ENCODE peak calls at places on chromosomes 11 and 22, in seven cellular contexts. W is AG04450, S is NB4, C is fibroblast of the aortic adventitia, M is HL-60, J is right lobe of liver, R is hepatocyte. O is an unnamed sample.

GRCh38 chr22:21025266-21025665 is 7.1 kb downstream of the SLC7A4 start:
- DNase-seq in W (no peak), S (no peak), C (no peak), M (no peak), J (no peak), R (no peak), O (no peak)

GRCh38 chr11:24755260-24755839 is 258.5 kb downstream of the LUZP2 start:
- DNase-seq in W (no peak), S (no peak), C (no peak), M (no peak), J (no peak), R (no peak), O (no peak)

GRCh38 chr11:35553831-35554230 is 28.4 kb upstream of the PAMR1 start:
- DNase-seq in W (peak), S (no peak), C (peak), M (no peak), J (no peak), R (no peak), O (peak)

GRCh38 chr22:24325105-24325757 is 54.6 kb downstream of the SPECC1L start:
- DNase-seq in W (peak), S (peak), C (peak), M (peak), J (no peak), R (peak), O (peak)

GRCh38 chr22:40531951-40532900 is 104.3 kb downstream of the MRTFA start:
- DNase-seq in W (no peak), S (no peak), C (no peak), M (no peak), J (no peak), R (no peak), O (no peak)

GRCh38 chr11:103898065-103898464 is 138.4 kb upstream of the DDI1 start:
- DNase-seq in W (no peak), S (no peak), C (no peak), M (no peak), J (no peak), R (no peak), O (no peak)

GRCh38 chr11:8033312-8033715 is 46.2 kb downstream of the EIF3F start:
- DNase-seq in W (peak), S (peak), C (peak), M (no peak), J (peak), R (peak), O (peak)

GRCh38 chr11:22449441-22449840 is 111.3 kb downstream of the SLC17A6 start:
- DNase-seq in W (no peak), S (no peak), C (peak), M (no peak), J (no peak), R (no peak), O (peak)

GRCh38 chr22:49087716-49088660 is 739.7 kb downstream of the BRD1 start:
- DNase-seq in W (no peak), S (no peak), C (no peak), M (no peak), J (no peak), R (no peak), O (no peak)

GRCh38 chr11:7688238-7688826 is 15.0 kb upstream of the CYB5R2 start:
- DNase-seq in W (no peak), S (peak), C (peak), M (peak), J (no peak), R (peak), O (no peak)

GRCh38 chr11:3221408-3222002 is 2.9 kb upstream of the MRGPRG start:
- DNase-seq in W (no peak), S (no peak), C (peak), M (no peak), J (no peak), R (no peak), O (no peak)

GRCh38 chr11:75280770-75281468 is 40.3 kb downstream of the TPBGL start:
- DNase-seq in W (no peak), S (no peak), C (no peak), M (no peak), J (no peak), R (no peak), O (no peak)

GRCh38 chr11:102940714-102941588 is 14.6 kb downstream of the MMP13 start:
- DNase-seq in W (peak), S (peak), C (peak), M (peak), J (no peak), R (peak), O (peak)

GRCh38 chr11:235998-236773 is at the start of gene SIRT3:
- DNase-seq in W (peak), S (peak), C (peak), M (peak), J (peak), R (peak), O (peak)
- TF ChIP-seq CTCF in W (no peak), S (no peak), C (peak), M (no peak), J (peak), R (no peak), O (no peak)

DNA sequence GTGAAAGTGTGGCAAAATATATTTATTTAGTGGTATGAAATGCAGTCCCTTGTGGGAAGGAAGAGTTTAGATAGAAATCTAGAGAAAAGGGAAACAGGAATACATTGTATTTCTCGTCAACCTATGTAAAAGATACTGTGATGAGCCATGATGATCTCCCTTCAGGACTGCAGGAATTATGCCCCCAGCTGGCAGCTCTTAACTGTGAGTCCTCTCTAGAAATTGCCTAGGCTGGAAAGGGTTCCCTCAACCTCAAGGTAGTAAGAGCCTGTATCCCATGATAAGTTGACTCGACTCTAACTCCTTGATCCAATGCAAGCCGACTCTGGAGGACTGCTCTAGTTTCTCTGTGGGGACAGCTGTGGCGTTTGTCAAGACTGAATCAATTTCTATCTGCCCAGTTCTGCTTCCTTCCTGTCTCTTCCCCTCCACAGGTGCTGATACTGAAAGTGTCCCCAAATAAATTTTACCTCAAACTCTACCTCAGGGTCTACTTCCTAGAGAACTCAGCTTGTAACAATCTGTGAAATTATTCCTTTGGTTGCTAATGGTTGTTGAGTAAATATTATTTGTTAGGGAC is 897.3 kb downstream of the METTL15 start:
- DNase-seq in W (no peak), S (peak), C (no peak), M (no peak), J (no peak), R (no peak), O (no peak)
- TF ChIP-seq CTCF in W (no peak), S (no peak), C (no peak), M (no peak), J (no peak), R (no peak), O (no peak)

GRCh38 chr11:77073328-77074001 is 6.7 kb downstream of the CAPN5 start:
- DNase-seq in W (peak), S (peak), C (peak), M (no peak), J (peak), R (peak), O (peak)
- TF ChIP-seq CTCF in W (peak), S (no peak), C (peak), M (no peak), J (no peak), R (peak), O (peak)

DNA sequence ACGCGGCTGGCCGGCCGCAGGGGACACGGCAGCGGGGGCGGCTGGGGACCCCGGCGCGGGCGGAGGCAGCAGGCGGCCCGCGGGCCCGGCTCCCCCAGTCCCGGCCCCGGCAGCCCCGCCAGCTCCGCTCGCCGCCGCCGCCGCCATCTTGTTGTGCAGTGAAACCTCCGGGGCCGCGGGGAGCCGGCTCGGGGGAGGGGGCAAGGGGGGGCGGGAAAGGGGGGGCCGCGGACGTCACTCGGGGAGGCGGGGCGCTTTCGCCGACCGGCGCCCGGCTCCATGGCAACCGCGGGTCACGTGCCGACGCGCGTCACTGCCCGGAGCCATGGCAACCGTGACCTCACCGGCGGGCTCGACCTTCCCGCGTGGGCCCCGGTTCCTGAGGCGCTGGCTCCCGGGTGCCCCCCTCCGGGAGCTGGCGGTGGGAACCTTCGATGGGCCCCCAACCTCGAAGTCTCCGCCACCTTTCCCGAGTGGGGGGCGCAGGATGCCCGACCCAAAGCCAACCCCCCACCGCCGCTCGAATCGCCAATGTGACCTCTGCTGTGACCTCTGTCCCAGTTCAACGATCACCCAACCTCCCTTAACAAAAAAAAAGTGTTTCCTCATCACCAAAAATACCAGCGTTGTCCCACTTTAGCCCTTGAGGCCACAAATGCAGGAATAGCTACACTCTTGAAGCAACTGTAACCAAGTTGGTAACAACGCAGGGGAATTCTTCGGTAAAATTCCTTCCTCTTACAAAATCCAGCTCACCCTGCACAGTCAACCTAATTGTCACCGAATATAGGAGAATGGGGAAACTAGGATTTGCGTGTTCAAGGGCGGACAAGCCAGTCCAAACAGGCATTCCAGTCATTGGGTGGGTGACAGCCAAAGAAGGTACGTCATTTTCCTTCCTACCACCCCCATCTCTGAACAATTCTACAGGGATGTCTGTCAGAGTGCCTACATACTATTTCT is at the start of gene SIK3:
- DNase-seq in W (peak), S (peak), C (peak), M (peak), J (peak), R (peak), O (peak)
- TF ChIP-seq CTCF in W (peak), S (peak), C (peak), M (no peak), J (peak), R (peak), O (no peak)

GRCh38 chr11:18761741-18762140 is 29.9 kb downstream of the PTPN5 start:
- DNase-seq in W (no peak), S (no peak), C (no peak), M (no peak), J (no peak), R (no peak), O (no peak)
- TF ChIP-seq CTCF in W (no peak), S (no peak), C (no peak), M (no peak), J (no peak), R (no peak), O (no peak)

GRCh38 chr22:45206233-45206632 is 34.5 kb downstream of the KIAA0930 start:
- DNase-seq in W (no peak), S (no peak), C (no peak), M (no peak), J (no peak), R (no peak), O (no peak)
- TF ChIP-seq CTCF in W (no peak), S (no peak), C (no peak), M (no peak), J (no peak), R (no peak), O (no peak)

GRCh38 chr22:46706060-46706459 is 32.0 kb downstream of the CERK start:
- DNase-seq in W (no peak), S (no peak), C (no peak), M (no peak), J (no peak), R (no peak), O (no peak)
- TF ChIP-seq CTCF in W (no peak), S (no peak), C (no peak), M (no peak), J (no peak), R (no peak), O (no peak)

DNA sequence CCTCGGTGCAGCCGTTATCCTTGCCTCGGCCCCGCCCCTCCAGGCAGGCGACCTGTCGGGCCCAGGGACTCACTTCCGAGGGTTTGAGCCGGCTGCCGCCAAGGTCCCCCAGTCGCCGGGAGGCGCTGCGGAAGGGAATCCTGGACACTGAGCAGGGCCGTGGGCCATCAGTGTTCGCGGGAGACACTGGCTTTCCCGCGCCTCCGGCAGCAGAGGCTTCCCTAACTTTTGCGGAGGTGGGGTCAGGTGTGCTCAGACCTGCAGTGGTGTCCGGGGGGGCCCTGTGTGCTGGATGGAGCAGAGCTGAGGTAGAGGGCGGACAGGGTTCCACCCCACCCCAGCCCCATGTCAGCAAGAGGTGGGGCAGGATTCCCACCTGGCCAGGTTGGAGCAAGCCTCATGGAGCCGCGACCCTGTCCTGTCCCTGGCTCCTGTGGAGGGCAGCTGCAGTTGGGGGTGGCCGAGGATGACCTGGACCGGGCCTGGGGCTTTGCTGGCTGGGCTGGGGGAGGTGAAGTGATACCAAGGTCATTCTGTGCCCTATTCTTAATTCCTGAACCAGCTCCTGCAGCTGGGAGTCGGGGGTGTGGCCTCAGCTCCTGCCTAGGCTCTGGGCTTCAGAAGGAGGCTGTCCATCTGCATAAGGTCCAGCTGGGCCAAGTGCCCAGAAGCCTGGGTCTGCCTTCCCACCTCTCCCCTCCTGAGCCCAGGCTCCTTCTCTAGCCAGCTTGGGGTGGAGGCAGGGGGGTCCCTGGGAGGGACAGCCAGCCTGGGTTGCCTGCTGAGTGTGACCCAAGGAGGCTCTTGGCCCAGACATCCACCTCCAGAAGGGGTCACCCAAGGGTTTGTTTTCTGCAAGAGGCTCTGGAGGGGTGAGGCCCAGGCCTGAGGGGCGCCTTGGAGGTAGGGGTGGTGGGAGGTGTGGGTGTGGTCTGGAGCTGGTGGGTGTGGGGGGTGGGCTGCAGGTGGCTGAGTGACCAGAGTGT is 8.4 kb downstream of the TSPAN4 start:
- DNase-seq in W (no peak), S (no peak), C (peak), M (no peak), J (no peak), R (no peak), O (no peak)
- TF ChIP-seq CTCF in W (peak), S (no peak), C (no peak), M (no peak), J (no peak), R (peak), O (no peak)

GRCh38 chr11:9896902-9897301 is 233.0 kb downstream of the SWAP70 start:
- DNase-seq in W (no peak), S (no peak), C (no peak), M (no peak), J (no peak), R (no peak), O (no peak)

GRCh38 chr11:9887492-9887891 is 223.6 kb downstream of the SWAP70 start:
- DNase-seq in W (no peak), S (no peak), C (peak), M (no peak), J (no peak), R (no peak), O (no peak)

GRCh38 chr11:9895016-9895415 is 231.1 kb downstream of the SWAP70 start:
- DNase-seq in W (no peak), S (no peak), C (no peak), M (no peak), J (no peak), R (no peak), O (peak)

GRCh38 chr11:9888938-9889337 is 225.1 kb downstream of the SWAP70 start:
- DNase-seq in W (no peak), S (no peak), C (no peak), M (no peak), J (no peak), R (no peak), O (no peak)

GRCh38 chr11:9893474-9893873 is 229.6 kb downstream of the SWAP70 start:
- DNase-seq in W (no peak), S (no peak), C (no peak), M (no peak), J (no peak), R (no peak), O (no peak)
- TF ChIP-seq CTCF in W (no peak), S (no peak), C (no peak), M (no peak), J (no peak), R (no peak), O (no peak)

GRCh38 chr22:42617155-42617983 is 2.7 kb upstream of the POLDIP3 start:
- DNase-seq in W (no peak), S (no peak), C (no peak), M (no peak), J (no peak), R (no peak), O (no peak)

GRCh38 chr22:42612336-42612735 is 2.3 kb downstream of the POLDIP3 start:
- DNase-seq in W (no peak), S (no peak), C (no peak), M (no peak), J (no peak), R (no peak), O (no peak)

GRCh38 chr22:42613869-42614268 is 814 bp downstream of the POLDIP3 start:
- DNase-seq in W (no peak), S (peak), C (no peak), M (no peak), J (no peak), R (no peak), O (peak)

GRCh38 chr22:42615092-42615859 is 593 bp upstream of the POLDIP3 start:
- DNase-seq in W (peak), S (peak), C (peak), M (peak), J (peak), R (peak), O (peak)

DNA sequence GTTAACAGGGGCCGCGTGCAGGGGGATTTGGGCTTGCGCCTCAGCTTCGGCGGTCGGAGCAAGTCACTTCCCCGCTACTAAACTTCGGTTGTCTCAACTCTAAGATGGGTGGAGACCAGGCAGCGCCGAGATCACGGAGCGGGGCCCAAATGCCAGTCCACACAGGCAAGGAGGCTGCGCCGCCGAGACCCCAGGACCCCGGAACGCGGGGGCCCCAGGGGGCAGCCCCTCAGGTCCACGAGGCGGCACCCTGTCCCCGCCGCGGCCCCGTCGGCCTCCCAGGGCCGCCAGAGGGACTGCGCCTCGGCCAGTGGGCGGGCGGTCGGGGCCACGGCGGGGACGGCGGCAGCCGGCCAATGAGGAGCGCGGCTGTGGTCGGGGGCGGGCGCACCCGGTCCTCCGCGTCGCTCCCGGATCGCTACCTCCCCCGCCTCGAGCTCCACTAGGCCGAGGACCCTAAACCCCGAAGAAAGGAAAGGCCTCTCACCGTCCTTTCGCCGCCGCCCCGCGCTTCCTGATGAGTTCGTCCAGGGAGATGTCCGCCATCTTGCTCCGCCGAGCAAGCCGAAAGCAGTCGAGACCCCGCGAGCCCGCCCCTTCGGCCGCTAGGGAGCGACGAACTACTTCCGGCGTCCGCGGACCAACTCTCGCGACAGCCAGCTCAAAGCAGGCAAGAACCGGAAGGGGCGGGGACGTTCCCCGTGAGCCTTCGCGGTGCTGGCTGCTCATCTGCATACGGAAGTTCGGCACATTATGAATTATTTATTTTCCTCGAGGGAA is at the start of gene POLDIP3:
- DNase-seq in W (peak), S (peak), C (peak), M (peak), J (peak), R (peak), O (peak)
- TF ChIP-seq CTCF in W (peak), S (no peak), C (no peak), M (no peak), J (peak), R (peak), O (no peak)

O was measured in astrocyte.